ENCODE peak calls at places on chromosomes 13 and 19, in ten cellular contexts. C, K, J, N, I, Y, U, X, E and T are unnamed samples. For H3K4me1, the result is how much of the 10 kb centered on the place peaks cover.

GRCh38 chr19:1093330-1093729 is 1.8 kb downstream of the POLR2E start:
- DNase-seq in C (no peak), K (no peak), J (no peak), N (no peak), I (no peak), Y (no peak), U (no peak), X (no peak), E (no peak), T (no peak)

GRCh38 chr19:4910594-4911273 is 1.4 kb downstream of the UHRF1 start:
- DNase-seq in C (no peak), K (peak), J (no peak), N (no peak), I (peak), Y (no peak), U (no peak), X (no peak), E (peak), T (no peak)

GRCh38 chr13:34351134-34351533 is 533.2 kb downstream of the RFC3 start:
- DNase-seq in C (no peak), K (no peak), J (no peak), N (no peak), I (no peak), Y (no peak), U (no peak), X (no peak), E (no peak), T (no peak)

GRCh38 chr19:32686847-32687450 is 4.7 kb upstream of the NUDT19 start:
- DNase-seq in C (no peak), K (no peak), J (no peak), N (no peak), I (no peak), Y (no peak), U (no peak), X (no peak), E (no peak), T (no peak)

GRCh38 chr13:108858676-108859075 is 229.3 kb downstream of the MYO16 start:
- DNase-seq in C (no peak), K (no peak), J (no peak), N (no peak), I (no peak), Y (no peak), U (no peak), X (no peak), E (no peak), T (no peak)

GRCh38 chr13:99961634-99962033 is 9.9 kb downstream of the ZIC5 start:
- DNase-seq in C (peak), K (no peak), J (no peak), N (no peak), I (no peak), Y (no peak), U (no peak), X (no peak), E (no peak), T (no peak)

GRCh38 chr13:110683203-110683883 is 22.6 kb downstream of the CARS2 start:
- DNase-seq in C (no peak), K (peak), J (peak), N (peak), I (no peak), Y (no peak), U (no peak), X (peak), E (no peak), T (no peak)

GRCh38 chr19:5591476-5591875 is 23.7 kb upstream of the TINCR start:
- DNase-seq in C (no peak), K (no peak), J (peak), N (no peak), I (no peak), Y (no peak), U (no peak), X (no peak), E (no peak), T (no peak)

GRCh38 chr13:113008841-113009240 is 39.8 kb downstream of the MCF2L start:
- DNase-seq in C (no peak), K (no peak), J (no peak), N (no peak), I (no peak), Y (no peak), U (no peak), X (no peak), E (no peak), T (no peak)

GRCh38 chr13:92575782-92576181 is 650.8 kb upstream of the GPC6 start:
- DNase-seq in C (no peak), K (no peak), J (no peak), N (no peak), I (no peak), Y (no peak), U (no peak), X (no peak), E (no peak), T (no peak)

GRCh38 chr19:42121666-42122069 is 10.6 kb downstream of the POU2F2 start:
- DNase-seq in C (no peak), K (peak), J (peak), N (peak), I (peak), Y (no peak), U (no peak), X (no peak), E (peak), T (no peak)

GRCh38 chr13:48505597-48506091 is 27.2 kb downstream of the RCBTB2 start:
- DNase-seq in C (no peak), K (no peak), J (no peak), N (no peak), I (peak), Y (no peak), U (no peak), X (no peak), E (peak), T (no peak)

GRCh38 chr13:44007451-44007850 is 127.7 kb downstream of the LACC1 start:
- DNase-seq in C (no peak), K (no peak), J (no peak), N (no peak), I (no peak), Y (no peak), U (no peak), X (no peak), E (no peak), T (no peak)

GRCh38 chr19:7172794-7173193 is 103.3 kb downstream of the ZNF557 start:
- DNase-seq in C (no peak), K (no peak), J (no peak), N (no peak), I (no peak), Y (no peak), U (no peak), X (no peak), E (no peak), T (no peak)

GRCh38 chr13:67440240-67440639 is 210.1 kb upstream of the PCDH9 start:
- DNase-seq in C (no peak), K (no peak), J (no peak), N (no peak), I (no peak), Y (no peak), U (no peak), X (no peak), E (no peak), T (no peak)

GRCh38 chr13:46160474-46161066 is 21.4 kb downstream of the LCP1 start:
- DNase-seq in C (no peak), K (peak), J (no peak), N (peak), I (no peak), Y (no peak), U (no peak), X (peak), E (no peak), T (no peak)

GRCh38 chr19:4130635-4131438 is 6.9 kb upstream of the MAP2K2 start:
- DNase-seq in C (no peak), K (no peak), J (no peak), N (no peak), I (no peak), Y (no peak), U (no peak), X (peak), E (peak), T (no peak)

GRCh38 chr13:100611678-100612492 is 23.3 kb upstream of the GGACT start:
- DNase-seq in C (no peak), K (no peak), J (no peak), N (no peak), I (no peak), Y (no peak), U (no peak), X (no peak), E (no peak), T (no peak)

GRCh38 chr13:111216166-111216960 is 101.3 kb downstream of the ARHGEF7 start:
- DNase-seq in C (peak), K (no peak), J (no peak), N (peak), I (no peak), Y (peak), U (no peak), X (no peak), E (peak), T (no peak)

GRCh38 chr13:99053636-99054233 is 75.9 kb upstream of the DOCK9 start:
- DNase-seq in C (no peak), K (no peak), J (no peak), N (no peak), I (peak), Y (no peak), U (no peak), X (no peak), E (no peak), T (no peak)

DNA sequence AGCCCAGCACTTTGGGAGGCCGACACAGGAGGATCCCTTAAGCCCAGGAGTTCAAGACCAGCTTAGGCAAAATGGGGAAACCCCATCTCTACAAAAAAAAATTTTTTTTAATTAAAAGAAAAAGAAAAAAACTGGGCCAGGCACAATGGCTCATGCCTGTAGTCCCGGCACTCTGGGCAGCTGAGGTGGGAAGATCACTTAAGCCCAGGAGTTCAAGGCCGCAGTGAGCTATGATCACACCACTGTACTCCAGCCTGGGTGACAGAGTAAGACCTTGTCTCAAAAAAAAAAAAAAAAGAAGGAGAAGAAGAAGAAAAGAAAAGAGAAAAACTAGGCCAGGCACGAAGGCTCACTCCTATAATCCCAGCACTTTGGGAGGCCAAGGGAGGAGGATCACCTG is 4.3 kb downstream of the ELL start:
- DNase-seq in C (no peak), K (no peak), J (no peak), N (no peak), I (no peak), Y (no peak), U (no peak), X (no peak), E (no peak), T (no peak)
- H3K4me1 ChIP-seq in C (half or more), K (under half), J (half or more), N (under half), I (half or more), Y (under half), U (half or more), X (under half), E (under half), T (half or more)

GRCh38 chr19:34298891-34299510 is 44.6 kb downstream of the GARRE1 start:
- DNase-seq in C (no peak), K (no peak), J (no peak), N (no peak), I (no peak), Y (no peak), U (no peak), X (no peak), E (peak), T (no peak)
- TF ChIP-seq POLR2AphosphoS5 in C (no peak), K (no peak), J (no peak), N (no peak), I (no peak), Y (no peak), U (no peak), X (no peak), E (peak), T (no peak)

GRCh38 chr19:46613525-46613924 is 11.4 kb downstream of the PTGIR start:
- DNase-seq in C (no peak), K (no peak), J (peak), N (no peak), I (no peak), Y (no peak), U (no peak), X (no peak), E (no peak), T (no peak)

GRCh38 chr19:46616631-46617322 is 8.1 kb downstream of the PTGIR start:
- DNase-seq in C (peak), K (peak), J (peak), N (peak), I (peak), Y (peak), U (no peak), X (peak), E (peak), T (no peak)

GRCh38 chr19:46615966-46616365 is 8.9 kb downstream of the PTGIR start:
- DNase-seq in C (no peak), K (no peak), J (peak), N (no peak), I (no peak), Y (no peak), U (no peak), X (no peak), E (no peak), T (no peak)

GRCh38 chr19:46611791-46612190 is 10.7 kb downstream of the CALM3 start:
- DNase-seq in C (no peak), K (no peak), J (peak), N (no peak), I (no peak), Y (no peak), U (no peak), X (no peak), E (no peak), T (no peak)

GRCh38 chr19:46614114-46614701 is 10.7 kb downstream of the PTGIR start:
- DNase-seq in C (peak), K (peak), J (peak), N (peak), I (peak), Y (peak), U (peak), X (peak), E (peak), T (no peak)
- H3K4me1 ChIP-seq in C (under half), K (under half), J (half or more), N (under half), I (under half), Y (under half), U (under half), X (under half), E (under half), T (under half)

DNA sequence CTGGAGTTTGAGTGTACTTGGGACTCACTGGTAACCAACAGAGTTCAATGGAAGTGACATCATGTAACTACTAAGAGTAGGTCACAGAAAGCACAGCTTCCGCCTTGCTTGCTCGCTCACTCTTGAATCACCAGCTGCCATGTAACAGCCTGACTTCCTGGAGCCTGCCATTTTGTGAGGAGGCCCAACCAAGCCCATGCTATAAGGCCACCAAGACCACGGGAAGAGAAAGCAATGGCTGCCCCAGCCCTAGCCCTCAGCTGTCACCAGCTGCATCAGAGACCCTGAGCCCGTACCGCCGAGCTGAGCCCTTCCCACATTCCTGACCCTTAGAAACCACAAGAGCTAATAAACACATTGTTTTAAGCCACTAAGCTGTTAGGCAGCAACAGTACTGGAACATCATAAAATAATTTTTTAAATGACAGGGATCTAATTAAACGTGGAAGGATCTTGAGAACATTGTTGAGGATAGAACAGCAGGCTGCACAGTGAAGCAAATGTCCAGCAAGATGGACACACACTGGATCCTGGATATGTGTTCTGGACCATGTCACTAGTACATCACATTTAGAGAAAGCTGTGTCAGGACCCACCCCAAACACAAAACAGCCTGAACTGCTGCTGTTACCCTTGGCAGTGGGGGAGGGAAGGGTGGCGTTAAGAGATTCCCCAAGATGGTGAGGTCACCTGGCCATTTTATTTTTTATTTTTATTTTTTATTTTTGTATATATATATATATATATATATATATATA is 21.7 kb upstream of the LDLR start:
- DNase-seq in C (no peak), K (no peak), J (no peak), N (no peak), I (no peak), Y (no peak), U (no peak), X (no peak), E (no peak), T (no peak)
- TF ChIP-seq POLR2AphosphoS5 in C (no peak), K (no peak), J (no peak), N (no peak), I (no peak), Y (peak), U (no peak), X (no peak), E (no peak), T (no peak)

DNA sequence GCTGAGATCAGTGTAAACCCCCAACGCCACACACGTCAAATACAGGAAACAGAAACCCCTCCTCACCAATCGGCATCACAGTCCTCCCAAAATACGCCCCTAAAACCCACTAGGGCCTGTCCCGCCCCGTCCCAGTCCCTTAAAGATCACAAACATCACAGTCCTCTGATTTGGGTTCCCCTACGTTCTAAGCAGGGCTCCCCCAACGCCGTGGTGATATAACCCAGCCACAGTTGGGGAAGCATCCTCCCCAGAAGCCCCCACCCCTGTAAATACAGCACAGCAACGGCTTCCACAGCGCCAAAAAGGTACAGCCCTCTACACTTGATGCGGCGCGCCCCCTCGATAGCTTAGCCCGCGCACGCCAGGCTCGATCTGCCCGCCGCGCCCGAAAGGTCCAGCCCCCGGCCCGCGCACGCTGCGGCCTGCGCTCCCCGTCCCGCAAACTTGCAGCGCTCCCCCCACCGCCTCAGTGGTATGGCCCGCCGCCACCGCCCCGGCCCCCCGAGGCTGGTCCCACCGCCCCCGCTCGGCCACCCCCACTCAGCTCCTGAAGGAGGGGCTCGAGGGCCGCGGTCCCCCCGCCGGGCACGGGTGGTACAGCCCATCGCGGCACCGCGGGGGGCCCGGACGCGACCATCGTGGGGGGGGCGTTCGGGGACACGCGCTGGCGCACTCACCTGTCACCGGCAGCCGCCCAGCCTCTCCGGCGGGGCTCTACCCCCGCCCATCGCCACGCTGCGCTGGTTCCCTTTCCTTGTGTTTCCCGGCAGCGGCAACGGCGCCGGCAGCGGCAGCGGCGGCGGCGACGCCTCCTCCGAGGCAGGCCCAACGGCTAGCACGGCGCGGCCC is at the start of gene AKT2:
- DNase-seq in C (no peak), K (no peak), J (peak), N (peak), I (no peak), Y (peak), U (no peak), X (no peak), E (no peak), T (no peak)
- H3K4me1 ChIP-seq in C (half or more), K (under half), J (half or more), N (under half), I (under half), Y (under half), U (half or more), X (under half), E (under half), T (half or more)

GRCh38 chr19:47506459-47506858 is 8.4 kb downstream of the NAPA start:
- DNase-seq in C (no peak), K (no peak), J (no peak), N (no peak), I (no peak), Y (no peak), U (no peak), X (no peak), E (no peak), T (no peak)

GRCh38 chr19:47505506-47505905 is 9.4 kb downstream of the NAPA start:
- DNase-seq in C (no peak), K (no peak), J (no peak), N (no peak), I (no peak), Y (no peak), U (no peak), X (no peak), E (no peak), T (no peak)

GRCh38 chr19:47508721-47509120 is 6.1 kb downstream of the NAPA start:
- DNase-seq in C (no peak), K (no peak), J (no peak), N (no peak), I (no peak), Y (no peak), U (no peak), X (no peak), E (no peak), T (no peak)

GRCh38 chr19:47507924-47508553 is 6.8 kb downstream of the NAPA start:
- DNase-seq in C (no peak), K (no peak), J (no peak), N (peak), I (no peak), Y (no peak), U (no peak), X (no peak), E (no peak), T (no peak)

GRCh38 chr19:47507031-47507430 is 7.8 kb downstream of the NAPA start:
- DNase-seq in C (no peak), K (no peak), J (no peak), N (no peak), I (no peak), Y (no peak), U (no peak), X (no peak), E (no peak), T (no peak)
- TF ChIP-seq POLR2AphosphoS5 in C (no peak), K (no peak), J (no peak), N (no peak), I (no peak), Y (no peak), U (no peak), X (no peak), E (no peak), T (no peak)